ENCODE peak calls at places on chromosome X, in six cellular contexts. M is fibroblast of lung, U is ovary, I is ascending aorta, F is kidney, O is sigmoid colon. X is an unnamed sample. For H3K4me1 and H3K36me3, the result is how much of the 10 kb centered on the place peaks cover.

GRCh38 chrX:107014927-107015326 is 14.9 kb upstream of the MORC4 start:
- DNase-seq in M (no peak), U (no peak), I (no peak), F (no peak), O (no peak), X (no peak)

GRCh38 chrX:119488749-119489148 is 20.5 kb downstream of the SLC25A5 start:
- DNase-seq in M (peak), U (peak), I (no peak), F (no peak), O (peak), X (no peak)

GRCh38 chrX:41857670-41858069 is 65.7 kb downstream of the CASK start:
- DNase-seq in M (no peak), U (no peak), I (no peak), F (no peak), O (no peak), X (no peak)

GRCh38 chrX:53280703-53281320 is 572 bp downstream of the IQSEC2 start:
- DNase-seq in M (peak), U (peak), I (no peak), F (peak), O (peak), X (no peak)

GRCh38 chrX:120305531-120306145 is 5.6 kb downstream of the TMEM255A start:
- DNase-seq in M (peak), U (no peak), I (no peak), F (no peak), O (no peak), X (no peak)

GRCh38 chrX:617891-618290 is 12.7 kb upstream of the SHOX start:
- DNase-seq in M (no peak), U (no peak), I (no peak), F (no peak), O (no peak), X (no peak)

GRCh38 chrX:150308532-150309157 is 54.5 kb upstream of the MAMLD1 start:
- DNase-seq in M (no peak), U (no peak), I (no peak), F (no peak), O (no peak), X (no peak)

GRCh38 chrX:120761810-120762209 is 113.9 kb downstream of the CT47B1 start:
- DNase-seq in M (peak), U (no peak), I (no peak), F (no peak), O (no peak), X (no peak)

GRCh38 chrX:139759637-139760036 is 51.7 kb upstream of the MCF2 start:
- DNase-seq in M (peak), U (no peak), I (no peak), F (no peak), O (no peak), X (no peak)

GRCh38 chrX:133639726-133640125 is 224.4 kb upstream of the GPC4 start:
- DNase-seq in M (no peak), U (no peak), I (no peak), F (no peak), O (no peak), X (no peak)

GRCh38 chrX:154033848-154034247 is 14.1 kb upstream of the IRAK1 start:
- DNase-seq in M (no peak), U (no peak), I (no peak), F (no peak), O (no peak), X (no peak)

GRCh38 chrX:23756165-23756564 is 13.1 kb upstream of the ACOT9 start:
- DNase-seq in M (peak), U (no peak), I (no peak), F (no peak), O (peak), X (no peak)

GRCh38 chrX:136953867-136954787 is 73.6 kb upstream of the RBMX start:
- DNase-seq in M (peak), U (peak), I (no peak), F (peak), O (peak), X (no peak)

GRCh38 chrX:12770440-12770839 is 20.8 kb upstream of the PRPS2 start:
- DNase-seq in M (no peak), U (no peak), I (no peak), F (no peak), O (no peak), X (no peak)

GRCh38 chrX:139924696-139925094 is 8.2 kb downstream of the ATP11C start:
- DNase-seq in M (no peak), U (no peak), I (no peak), F (no peak), O (no peak), X (no peak)

GRCh38 chrX:3326721-3327120 is 19.7 kb downstream of the MXRA5 start:
- DNase-seq in M (no peak), U (no peak), I (no peak), F (no peak), O (no peak), X (no peak)

GRCh38 chrX:109533631-109534030 is 3.0 kb upstream of the NXT2 start:
- DNase-seq in M (peak), U (no peak), I (no peak), F (no peak), O (no peak), X (no peak)

GRCh38 chrX:101973066-101973465 is 41.2 kb upstream of the ZMAT1 start:
- DNase-seq in M (no peak), U (no peak), I (no peak), F (no peak), O (no peak), X (no peak)

GRCh38 chrX:38233891-38234807 is 13.5 kb upstream of the SRPX start:
- DNase-seq in M (peak), U (no peak), I (no peak), F (no peak), O (peak), X (no peak)

GRCh38 chrX:123330229-123330942 is 146.3 kb downstream of the GRIA3 start:
- DNase-seq in M (peak), U (no peak), I (no peak), F (no peak), O (no peak), X (no peak)

GRCh38 chrX:317424-318067 is 1.1 kb downstream of the GTPBP6 start:
- DNase-seq in M (no peak), U (no peak), I (no peak), F (no peak), O (no peak), X (no peak)

GRCh38 chrX:55107262-55107661 is 18.4 kb downstream of the PAGE2 start:
- DNase-seq in M (no peak), U (no peak), I (no peak), F (no peak), O (no peak), X (no peak)

GRCh38 chrX:119155416-119156035 is 27.9 kb upstream of the KIAA1210 start:
- DNase-seq in M (peak), U (no peak), I (no peak), F (no peak), O (no peak), X (no peak)

GRCh38 chrX:104659037-104659744 is 93.2 kb downstream of the IL1RAPL2 start:
- DNase-seq in M (peak), U (no peak), I (no peak), F (no peak), O (no peak), X (no peak)

GRCh38 chrX:154840856-154841255 is 6.4 kb upstream of the SMIM9 start:
- DNase-seq in M (peak), U (no peak), I (no peak), F (no peak), O (no peak), X (no peak)

GRCh38 chrX:74080165-74080564 is 223.8 kb upstream of the ZCCHC13 start:
- DNase-seq in M (no peak), U (no peak), I (no peak), F (no peak), O (no peak), X (no peak)

GRCh38 chrX:123976671-123977316 is 15.3 kb downstream of the STAG2 start:
- DNase-seq in M (peak), U (no peak), I (no peak), F (no peak), O (no peak), X (no peak)

GRCh38 chrX:13699183-13699826 is 10.4 kb downstream of the RAB9A start:
- DNase-seq in M (peak), U (no peak), I (no peak), F (no peak), O (no peak), X (no peak)

GRCh38 chrX:50635811-50636365 is 165.3 kb upstream of the DGKK start:
- DNase-seq in M (no peak), U (no peak), I (no peak), F (no peak), O (no peak), X (no peak)

GRCh38 chrX:106894392-106894909 is 8.7 kb downstream of the RIPPLY1 start:
- DNase-seq in M (peak), U (peak), I (no peak), F (no peak), O (peak), X (no peak)

GRCh38 chrX:65581661-65582339 is 47.2 kb upstream of the LAS1L start:
- DNase-seq in M (peak), U (peak), I (no peak), F (no peak), O (peak), X (peak)

GRCh38 chrX:63513825-63514574 is 162.9 kb upstream of the SPIN4 start:
- DNase-seq in M (peak), U (no peak), I (no peak), F (no peak), O (no peak), X (no peak)

DNA sequence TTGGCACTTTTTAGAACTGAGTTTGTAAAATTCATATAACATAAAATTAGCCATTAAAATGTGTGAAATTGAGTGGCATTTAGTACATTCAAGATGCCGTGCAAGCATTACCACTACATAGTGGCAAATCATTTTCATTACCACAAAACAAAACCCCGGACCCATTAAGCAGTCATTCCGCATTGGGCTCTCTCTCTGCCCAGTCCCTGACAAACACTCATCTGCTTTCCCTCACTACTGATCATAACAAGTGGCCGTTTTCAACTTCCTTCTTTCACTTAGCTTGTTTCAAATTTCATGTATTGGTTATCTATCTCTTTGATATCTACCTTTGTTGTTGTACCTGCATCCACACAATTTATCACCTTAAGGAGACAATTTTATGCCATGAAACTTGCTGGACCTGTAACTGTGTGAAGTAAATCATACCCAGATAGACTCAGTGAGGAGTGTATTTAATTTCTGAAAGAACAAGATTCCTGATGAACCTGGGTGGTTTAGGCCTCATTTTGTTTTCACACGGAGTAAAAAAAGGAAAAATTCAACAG is 202.1 kb downstream of the OR13H1 start:
- DNase-seq in M (no peak), U (no peak), I (no peak), F (no peak), O (no peak), X (no peak)
- H3K27ac ChIP-seq in M (no peak), U (no peak), I (no peak), F (no peak), O (no peak), X (no peak)

GRCh38 chrX:19793471-19793870 is 93.9 kb downstream of the SH3KBP1 start:
- DNase-seq in M (peak), U (no peak), I (no peak), F (no peak), O (no peak), X (no peak)

GRCh38 chrX:19790829-19791228 is 96.6 kb downstream of the SH3KBP1 start:
- DNase-seq in M (no peak), U (no peak), I (no peak), F (no peak), O (no peak), X (no peak)

GRCh38 chrX:19794690-19795089 is 92.7 kb downstream of the SH3KBP1 start:
- DNase-seq in M (peak), U (no peak), I (no peak), F (no peak), O (no peak), X (no peak)

GRCh38 chrX:19791562-19791961 is 95.8 kb downstream of the SH3KBP1 start:
- DNase-seq in M (peak), U (no peak), I (no peak), F (no peak), O (no peak), X (no peak)

DNA sequence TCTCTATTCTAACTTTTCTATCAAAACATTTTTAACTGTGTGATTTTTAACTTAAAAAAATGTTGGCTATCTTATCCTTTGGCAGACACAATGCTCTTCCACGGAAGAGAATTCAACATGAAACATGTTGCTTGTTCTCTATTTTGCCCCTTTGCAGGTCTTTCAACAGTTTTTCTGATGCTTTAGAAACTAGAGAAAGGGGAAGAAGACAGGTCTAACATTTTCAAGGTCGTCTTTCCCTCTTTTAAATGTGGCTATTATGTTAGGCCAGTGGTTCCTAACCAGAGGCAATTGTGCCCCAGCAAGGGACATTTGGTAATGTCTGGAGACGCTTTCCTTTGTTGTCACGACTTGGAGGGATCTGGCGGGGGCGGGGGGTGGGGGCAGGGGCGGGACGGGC is 95.0 kb downstream of the SH3KBP1 start:
- DNase-seq in M (no peak), U (no peak), I (no peak), F (no peak), O (no peak), X (no peak)
- H3K4me1 ChIP-seq in M (under half), U (under half), I (under half), F (under half), O (under half), X (under half)

GRCh38 chrX:10101269-10101668 is 55.5 kb upstream of the CLCN4 start:
- DNase-seq in M (no peak), U (no peak), I (no peak), F (no peak), O (no peak), X (no peak)

GRCh38 chrX:10103023-10103422 is 53.8 kb upstream of the CLCN4 start:
- DNase-seq in M (peak), U (no peak), I (no peak), F (no peak), O (no peak), X (no peak)

GRCh38 chrX:10104958-10105658 is 51.7 kb upstream of the CLCN4 start:
- DNase-seq in M (no peak), U (no peak), I (no peak), F (no peak), O (peak), X (no peak)

GRCh38 chrX:10099411-10099810 is 57.4 kb upstream of the CLCN4 start:
- DNase-seq in M (no peak), U (no peak), I (no peak), F (no peak), O (no peak), X (no peak)

GRCh38 chrX:10102046-10102704 is 54.6 kb upstream of the CLCN4 start:
- DNase-seq in M (no peak), U (no peak), I (no peak), F (no peak), O (no peak), X (no peak)
- H3K36me3 ChIP-seq in M (under half), U (under half), I (under half), F (under half), O (under half), X (under half)

GRCh38 chrX:40150503-40150902 is 52.7 kb upstream of the BCOR start:
- DNase-seq in M (no peak), U (no peak), I (no peak), F (no peak), O (no peak), X (no peak)

GRCh38 chrX:40149286-40150175 is 51.8 kb upstream of the BCOR start:
- DNase-seq in M (no peak), U (no peak), I (no peak), F (no peak), O (no peak), X (no peak)

GRCh38 chrX:40147399-40148188 is 49.8 kb upstream of the BCOR start:
- DNase-seq in M (no peak), U (no peak), I (no peak), F (no peak), O (no peak), X (no peak)

GRCh38 chrX:40148189-40148438 is 50.4 kb upstream of the BCOR start:
- DNase-seq in M (no peak), U (no peak), I (no peak), F (no peak), O (no peak), X (no peak)

GRCh38 chrX:40148439-40149285 is 50.9 kb upstream of the BCOR start:
- DNase-seq in M (no peak), U (no peak), I (no peak), F (no peak), O (no peak), X (no peak)
- H3K27ac ChIP-seq in M (no peak), U (no peak), I (no peak), F (no peak), O (no peak), X (no peak)

GRCh38 chrX:69613946-69614345 is 2.0 kb upstream of the EDA start:
- DNase-seq in M (no peak), U (no peak), I (no peak), F (no peak), O (no peak), X (no peak)
- H3K4me1 ChIP-seq in M (under half), U (under half), I (under half), F (under half), O (under half), X (under half)

X was measured in suprapubic skin.